ENCODE peak calls at places on chromosomes 6 and 20, in four cellular contexts. H is stomach, T is A549, Y is ovary. U is an unnamed sample.
A peak's percentile ranks its signal among the peaks of the same experiment; 100 is the strongest.

GRCh38 chr6:157227202-157228166 is 95.8 kb downstream of the TMEM242 start:
- DNase-seq in H (no peak), Y (no peak), T (no peak), U (no peak)

GRCh38 chr6:3749991-3750323 is 1.6 kb downstream of the PXDC1 start:
- DNase-seq in Y (peak; percentile 87), H (peak; percentile 71), T (no peak), U (peak; percentile 97)

GRCh38 chr20:38617011-38617829 is 15.6 kb downstream of the ARHGAP40 start:
- DNase-seq in H (no peak), T (peak; percentile 34), Y (no peak), U (no peak)

GRCh38 chr6:54076159-54076789 is 35.0 kb upstream of the MLIP start:
- DNase-seq in H (no peak), Y (no peak), T (no peak), U (no peak)

GRCh38 chr6:154202334-154202733 is 154.3 kb downstream of the IPCEF1 start:
- DNase-seq in Y (no peak), H (no peak), T (no peak), U (no peak)

GRCh38 chr6:52514514-52514913 is 62.3 kb downstream of the TRAM2 start:
- DNase-seq in H (no peak), Y (peak; percentile 77), T (peak; percentile 55), U (peak; percentile 78)

GRCh38 chr6:118645395-118645794 is 6.0 kb downstream of the CEP85L start:
- DNase-seq in T (no peak), Y (peak; percentile 60), H (no peak), U (no peak)

GRCh38 chr20:63536241-63536977 is 767 bp downstream of the PTK6 start:
- DNase-seq in H (peak; percentile 71), Y (no peak), T (peak; percentile 56), U (no peak)

GRCh38 chr6:27863962-27864905 is 48.0 kb downstream of the OR2B2 start:
- DNase-seq in Y (peak; percentile 25), T (no peak), H (no peak), U (peak; percentile 21)

GRCh38 chr6:6749791-6750434 is 161.4 kb downstream of the LY86 start:
- DNase-seq in H (peak; percentile 36), Y (peak; percentile 88), T (peak; percentile 48), U (peak; percentile 80)

GRCh38 chr6:143677891-143678737 is at the start of gene PHACTR2:
- DNase-seq in Y (peak; percentile 75), H (peak; percentile 72), T (peak; percentile 67), U (peak; percentile 58)
- TF ChIP-seq POLR2A in Y (no peak), H (no peak), T (no peak), U (no peak)

GRCh38 chr6:82246802-82247633 is 526 bp downstream of the IBTK start:
- DNase-seq in Y (peak; percentile 46), T (peak; percentile 74), H (peak; percentile 41), U (peak; percentile 44)
- TF ChIP-seq POLR2A in Y (no peak), T (peak; percentile 10), H (no peak), U (no peak)

DNA sequence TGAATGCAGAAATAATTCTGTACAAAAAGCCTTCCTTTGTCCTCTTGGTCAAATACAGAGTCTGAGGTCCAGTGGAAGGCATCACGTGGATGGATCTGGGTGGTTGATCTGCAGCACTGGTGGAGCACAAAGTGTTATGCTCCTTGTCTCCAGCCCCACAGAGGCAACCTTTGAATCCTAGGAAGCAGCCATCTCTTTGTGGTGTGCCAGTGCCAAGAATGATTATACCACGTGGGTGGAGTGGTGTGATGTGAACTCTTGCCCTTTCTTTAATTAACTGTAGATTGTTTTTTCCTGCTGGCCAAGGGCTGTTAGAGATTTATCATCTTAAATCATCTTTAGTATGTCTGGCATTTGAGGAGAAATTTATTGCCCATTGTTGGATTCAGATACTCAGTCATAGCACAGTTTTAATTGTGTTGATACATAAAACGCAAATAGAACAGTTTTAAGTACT is 31.1 kb downstream of the NCOA7 start:
- DNase-seq in Y (no peak), H (no peak), T (no peak), U (no peak)
- TF ChIP-seq POLR2A in Y (no peak), H (no peak), T (no peak), U (no peak)

GRCh38 chr20:53578492-53579222 is 15.0 kb downstream of the ZNF217 start:
- DNase-seq in Y (peak; percentile 75), T (peak; percentile 90), H (peak; percentile 47), U (peak; percentile 85)
- TF ChIP-seq POLR2A in Y (peak; percentile 11), T (no peak), H (no peak), U (no peak)

GRCh38 chr20:49290608-49291191 is 12.8 kb upstream of the ZNFX1 start:
- DNase-seq in H (no peak), T (no peak), Y (no peak), U (no peak)
- TF ChIP-seq POLR2A in H (no peak), T (no peak), Y (no peak), U (no peak)

DNA sequence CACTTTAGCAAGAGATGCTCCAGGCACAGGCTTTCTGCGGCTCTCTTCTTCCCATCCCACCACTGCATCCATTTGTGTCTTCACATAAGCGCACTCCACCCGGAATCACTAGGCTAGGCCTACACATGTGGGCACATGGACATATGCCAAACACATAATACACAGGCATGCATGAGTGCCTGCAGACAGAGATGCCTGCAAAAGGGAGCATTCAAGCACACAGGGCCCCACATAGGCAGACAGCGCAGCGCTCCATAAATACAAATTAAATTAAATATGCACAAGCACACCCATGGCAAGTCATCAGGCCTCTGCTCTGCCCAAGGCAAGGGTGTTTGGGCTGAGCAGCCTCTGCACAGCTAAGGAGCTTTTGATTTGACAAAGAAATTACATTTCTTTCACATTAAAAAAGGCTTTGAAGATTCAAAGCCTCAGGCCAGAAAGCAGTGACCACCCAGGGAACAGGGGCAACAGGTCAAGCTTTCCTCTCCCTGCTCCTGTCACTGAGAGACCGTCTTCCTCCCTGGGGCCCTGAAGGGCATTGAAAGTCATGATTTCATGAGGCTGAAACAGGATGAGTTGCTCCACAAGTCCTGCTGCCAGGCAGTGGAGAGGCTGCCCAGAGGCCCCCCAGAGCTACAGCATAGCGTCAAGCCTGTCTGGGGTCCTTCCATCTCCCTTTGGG is 134.2 kb upstream of the LRFN2 start:
- DNase-seq in H (no peak), Y (no peak), T (no peak), U (peak; percentile 45)
- TF ChIP-seq POLR2A in H (no peak), Y (no peak), T (no peak), U (no peak)

GRCh38 chr20:58634818-58635665 is 16.0 kb upstream of the STX16 start:
- DNase-seq in H (no peak), T (no peak), Y (peak; percentile 37), U (no peak)
- TF ChIP-seq POLR2A in H (no peak), T (no peak), Y (no peak), U (no peak)

DNA sequence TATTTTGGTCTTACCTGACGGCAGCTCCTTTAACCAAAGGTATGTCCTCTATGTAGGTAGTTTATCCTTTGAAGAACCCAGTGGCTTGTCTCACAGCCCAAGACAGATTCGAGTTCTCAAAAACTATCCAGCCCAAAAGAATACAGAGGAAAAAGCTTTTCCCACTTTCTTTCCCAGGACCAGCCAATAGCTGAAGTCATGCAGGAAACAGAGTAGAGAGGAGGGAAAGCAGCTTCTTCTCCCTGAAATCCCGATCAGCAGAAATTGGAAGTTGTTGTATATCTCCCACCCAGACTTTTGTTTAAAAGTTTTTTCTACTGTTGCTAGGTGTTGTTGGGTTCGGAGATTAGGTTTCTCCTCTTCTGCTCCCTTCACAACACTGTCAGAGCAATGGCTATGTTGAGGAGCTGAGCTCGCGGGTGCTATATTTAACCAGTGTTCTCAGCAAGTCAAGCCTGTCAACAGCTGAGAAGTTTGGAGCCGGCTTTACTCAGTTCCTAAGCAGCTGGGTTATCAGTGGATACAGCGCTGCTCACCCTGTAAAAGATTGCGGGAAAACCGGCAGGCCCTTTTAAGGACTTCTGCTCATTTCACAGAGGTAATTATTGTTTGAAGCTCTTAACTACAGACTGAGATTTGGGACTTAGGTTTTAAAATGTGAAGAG is at the start of gene FILIP1:
- DNase-seq in H (no peak), Y (peak; percentile 47), T (peak; percentile 75), U (no peak)
- TF ChIP-seq POLR2A in H (no peak), Y (no peak), T (no peak), U (no peak)

DNA sequence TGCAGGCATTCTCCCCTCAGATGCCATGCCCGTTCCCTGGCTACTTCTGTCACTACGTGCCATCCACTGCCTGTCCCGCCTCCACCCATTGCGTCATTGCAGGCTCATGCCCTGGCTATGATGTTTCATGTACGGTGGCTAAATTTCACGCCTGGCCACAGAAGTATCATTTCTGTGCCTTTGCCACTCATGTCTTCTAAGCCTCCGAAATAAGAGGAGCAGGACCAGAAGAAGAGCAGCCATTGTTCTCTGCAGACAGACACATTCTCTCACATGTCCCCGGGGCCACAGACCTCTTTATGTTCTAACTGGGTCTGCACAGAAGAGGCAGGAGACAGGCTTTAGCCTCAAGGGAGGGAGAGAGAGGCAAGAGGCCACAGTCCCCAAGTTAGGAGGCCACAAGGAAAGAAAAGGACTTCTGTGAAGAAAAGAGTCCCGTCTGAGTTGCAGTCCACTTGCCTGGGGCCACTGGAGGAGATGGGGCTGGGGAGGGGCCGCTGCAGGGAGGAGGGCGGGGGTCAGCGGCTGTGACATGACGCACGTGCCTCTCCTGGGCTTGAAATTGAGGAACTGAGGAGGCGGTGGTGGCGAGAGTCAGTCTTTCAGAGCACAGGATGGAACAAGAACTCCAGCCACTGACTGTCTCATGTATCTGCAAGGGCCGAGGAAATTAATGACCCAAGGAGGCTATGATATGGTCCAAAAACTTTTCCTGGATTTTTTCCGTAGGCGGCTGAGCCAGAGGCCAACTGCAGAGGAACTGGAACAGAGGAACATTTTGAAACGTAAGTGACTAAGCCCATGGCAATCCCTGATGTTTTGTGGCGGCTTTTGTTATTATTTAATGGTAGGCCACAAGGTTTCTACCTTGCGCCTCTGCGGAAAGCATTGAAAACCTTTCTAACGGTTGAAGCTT is 55.9 kb downstream of the TBC1D7 start:
- DNase-seq in H (peak; percentile 40), T (no peak), Y (no peak), U (peak; percentile 55)
- TF ChIP-seq POLR2A in H (no peak), T (no peak), Y (no peak), U (no peak)

DNA sequence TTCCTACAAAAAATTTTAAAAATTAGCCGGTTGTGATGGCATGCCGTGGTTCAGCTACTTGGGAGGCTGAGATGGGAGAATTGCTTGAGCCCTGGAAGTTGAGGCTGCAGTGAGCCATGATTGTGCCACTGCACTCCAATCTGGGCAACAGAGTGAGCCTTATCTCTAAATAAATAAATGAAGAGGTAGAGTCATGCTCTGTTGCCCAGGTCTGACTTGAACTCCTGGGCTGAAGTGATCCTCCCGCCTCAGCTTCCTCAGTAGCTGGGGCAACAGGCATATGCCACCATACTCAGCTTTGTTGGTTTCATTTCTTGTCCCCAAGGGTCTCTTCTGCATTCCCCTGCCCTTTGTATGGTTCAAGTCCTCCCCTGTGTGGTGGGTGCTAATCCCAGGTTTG is 17.0 kb downstream of the HSPA1B start:
- DNase-seq in T (no peak), Y (no peak), H (no peak), U (no peak)
- TF ChIP-seq POLR2A in T (no peak), Y (no peak), H (no peak), U (no peak)